ENCODE peak calls at places on chromosomes 5 and 9, in nine cellular contexts. One of them, this sample, is unnamed.

GRCh38 chr9:93170571-93170970 is 13.4 kb upstream of the WNK2 start:
- DNase-seq in psoas muscle: no peak
- DNase-seq in neuronal stem cell: no peak
- DNase-seq in breast epithelium: no peak
- DNase-seq in esophagus squamous epithelium: no peak
- DNase-seq in tibial artery: no peak
- DNase-seq in astrocyte: no peak
- DNase-seq in OCI-LY7: no peak
- DNase-seq in body of pancreas: no peak
- DNase-seq in this sample: no peak

GRCh38 chr5:163861670-163862069 is 356.3 kb downstream of the MAT2B start:
- DNase-seq in neuronal stem cell: no peak
- DNase-seq in esophagus squamous epithelium: no peak
- DNase-seq in OCI-LY7: no peak
- DNase-seq in psoas muscle: no peak
- DNase-seq in body of pancreas: no peak
- DNase-seq in breast epithelium: no peak
- DNase-seq in astrocyte: no peak
- DNase-seq in tibial artery: no peak
- DNase-seq in this sample: no peak

GRCh38 chr5:41908374-41909079 is 4.4 kb downstream of the RIMOC1 start:
- DNase-seq in tibial artery: no peak
- DNase-seq in psoas muscle: no peak
- DNase-seq in body of pancreas: no peak
- DNase-seq in OCI-LY7: no peak
- DNase-seq in esophagus squamous epithelium: no peak
- DNase-seq in breast epithelium: no peak
- DNase-seq in neuronal stem cell: no peak
- DNase-seq in astrocyte: peak
- DNase-seq in this sample: no peak

GRCh38 chr5:177484902-177485549 is 11.6 kb upstream of the DBN1 start:
- DNase-seq in tibial artery: no peak
- DNase-seq in breast epithelium: no peak
- DNase-seq in esophagus squamous epithelium: no peak
- DNase-seq in astrocyte: no peak
- DNase-seq in neuronal stem cell: no peak
- DNase-seq in body of pancreas: no peak
- DNase-seq in psoas muscle: no peak
- DNase-seq in OCI-LY7: no peak
- DNase-seq in this sample: no peak

GRCh38 chr5:67010684-67011409 is 185.8 kb downstream of the CD180 start:
- DNase-seq in body of pancreas: no peak
- DNase-seq in neuronal stem cell: no peak
- DNase-seq in tibial artery: no peak
- DNase-seq in breast epithelium: no peak
- DNase-seq in OCI-LY7: no peak
- DNase-seq in esophagus squamous epithelium: no peak
- DNase-seq in astrocyte: peak
- DNase-seq in psoas muscle: peak
- DNase-seq in this sample: no peak

GRCh38 chr5:94276751-94277150 is 341.7 kb downstream of the KIAA0825 start:
- DNase-seq in neuronal stem cell: no peak
- DNase-seq in astrocyte: no peak
- DNase-seq in tibial artery: no peak
- DNase-seq in OCI-LY7: no peak
- DNase-seq in breast epithelium: no peak
- DNase-seq in esophagus squamous epithelium: no peak
- DNase-seq in psoas muscle: no peak
- DNase-seq in body of pancreas: no peak
- DNase-seq in this sample: no peak

GRCh38 chr5:79229357-79230174 is 6.4 kb upstream of the JMY start:
- DNase-seq in astrocyte: peak
- DNase-seq in psoas muscle: no peak
- DNase-seq in OCI-LY7: no peak
- DNase-seq in esophagus squamous epithelium: no peak
- DNase-seq in neuronal stem cell: no peak
- DNase-seq in tibial artery: no peak
- DNase-seq in breast epithelium: no peak
- DNase-seq in body of pancreas: no peak
- DNase-seq in this sample: peak

GRCh38 chr5:82673460-82673859 is 395.3 kb upstream of the RPS23 start:
- DNase-seq in OCI-LY7: no peak
- DNase-seq in neuronal stem cell: no peak
- DNase-seq in psoas muscle: no peak
- DNase-seq in astrocyte: no peak
- DNase-seq in body of pancreas: no peak
- DNase-seq in tibial artery: no peak
- DNase-seq in esophagus squamous epithelium: no peak
- DNase-seq in breast epithelium: no peak
- DNase-seq in this sample: no peak

GRCh38 chr5:180097163-180097894 is 25.8 kb upstream of the RNF130 start:
- DNase-seq in esophagus squamous epithelium: no peak
- DNase-seq in tibial artery: peak
- DNase-seq in astrocyte: no peak
- DNase-seq in psoas muscle: no peak
- DNase-seq in neuronal stem cell: no peak
- DNase-seq in body of pancreas: no peak
- DNase-seq in OCI-LY7: no peak
- DNase-seq in breast epithelium: no peak
- DNase-seq in this sample: no peak

GRCh38 chr5:107670028-107670926 is 460 bp downstream of the EFNA5 start:
- DNase-seq in tibial artery: peak
- DNase-seq in body of pancreas: peak
- DNase-seq in psoas muscle: peak
- DNase-seq in OCI-LY7: no peak
- DNase-seq in breast epithelium: no peak
- DNase-seq in neuronal stem cell: no peak
- DNase-seq in esophagus squamous epithelium: no peak
- DNase-seq in astrocyte: peak
- DNase-seq in this sample: no peak

GRCh38 chr9:110767559-110768063 is 99.0 kb downstream of the MUSK start:
- DNase-seq in OCI-LY7: no peak
- DNase-seq in body of pancreas: no peak
- DNase-seq in neuronal stem cell: no peak
- DNase-seq in esophagus squamous epithelium: no peak
- DNase-seq in breast epithelium: no peak
- DNase-seq in psoas muscle: peak
- DNase-seq in tibial artery: peak
- DNase-seq in astrocyte: peak
- DNase-seq in this sample: no peak

GRCh38 chr5:34529581-34530331 is 126.4 kb upstream of the RAI14 start:
- DNase-seq in psoas muscle: no peak
- DNase-seq in neuronal stem cell: no peak
- DNase-seq in breast epithelium: no peak
- DNase-seq in body of pancreas: no peak
- DNase-seq in OCI-LY7: no peak
- DNase-seq in tibial artery: no peak
- DNase-seq in astrocyte: no peak
- DNase-seq in esophagus squamous epithelium: no peak
- DNase-seq in this sample: no peak

GRCh38 chr9:77848428-77848827 is 183.2 kb downstream of the GNAQ start:
- DNase-seq in esophagus squamous epithelium: no peak
- DNase-seq in psoas muscle: no peak
- DNase-seq in OCI-LY7: no peak
- DNase-seq in astrocyte: peak
- DNase-seq in breast epithelium: no peak
- DNase-seq in neuronal stem cell: no peak
- DNase-seq in tibial artery: no peak
- DNase-seq in body of pancreas: no peak
- DNase-seq in this sample: no peak

GRCh38 chr5:43514471-43514815 is 505 bp downstream of the C5orf34 start:
- DNase-seq in body of pancreas: no peak
- DNase-seq in psoas muscle: no peak
- DNase-seq in OCI-LY7: no peak
- DNase-seq in tibial artery: no peak
- DNase-seq in breast epithelium: no peak
- DNase-seq in neuronal stem cell: no peak
- DNase-seq in astrocyte: peak
- DNase-seq in esophagus squamous epithelium: no peak
- DNase-seq in this sample: no peak

GRCh38 chr5:132009706-132010405 is 1.6 kb downstream of the ACSL6 start:
- DNase-seq in esophagus squamous epithelium: no peak
- DNase-seq in psoas muscle: no peak
- DNase-seq in breast epithelium: no peak
- DNase-seq in astrocyte: no peak
- DNase-seq in neuronal stem cell: no peak
- DNase-seq in OCI-LY7: no peak
- DNase-seq in tibial artery: peak
- DNase-seq in body of pancreas: peak
- DNase-seq in this sample: no peak

GRCh38 chr5:102211165-102211564 is 84.9 kb downstream of the SLCO4C1 start:
- DNase-seq in neuronal stem cell: no peak
- DNase-seq in tibial artery: no peak
- DNase-seq in OCI-LY7: no peak
- DNase-seq in body of pancreas: no peak
- DNase-seq in astrocyte: no peak
- DNase-seq in esophagus squamous epithelium: no peak
- DNase-seq in breast epithelium: no peak
- DNase-seq in psoas muscle: no peak
- DNase-seq in this sample: no peak

DNA sequence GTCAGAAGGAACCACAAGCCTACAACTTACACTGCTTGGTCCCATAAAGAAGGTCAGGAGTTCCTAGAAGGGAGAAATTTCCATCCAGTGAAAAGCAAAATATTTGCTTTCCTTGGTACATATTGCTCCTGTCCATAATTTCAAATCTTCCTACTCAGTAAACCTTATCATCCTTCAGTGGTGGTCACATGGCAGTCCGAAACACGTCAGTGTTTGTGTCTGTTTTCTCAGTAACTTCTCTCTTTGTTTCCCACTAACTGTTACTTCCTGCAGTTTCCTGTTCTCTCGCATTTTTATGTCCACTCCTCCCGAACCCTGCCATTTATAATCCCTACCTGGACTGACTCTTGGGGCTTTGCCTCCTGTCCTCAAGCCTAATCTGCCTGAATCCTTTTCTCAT is 129.1 kb downstream of the FANCC start:
- DNase-seq in esophagus squamous epithelium: no peak
- DNase-seq in OCI-LY7: no peak
- DNase-seq in body of pancreas: no peak
- DNase-seq in astrocyte: no peak
- DNase-seq in breast epithelium: no peak
- DNase-seq in psoas muscle: no peak
- DNase-seq in neuronal stem cell: no peak
- DNase-seq in tibial artery: no peak
- DNase-seq in this sample: no peak
- H3K27ac ChIP-seq in esophagus squamous epithelium: peak
- H3K27ac ChIP-seq in OCI-LY7: no peak
- H3K27ac ChIP-seq in body of pancreas: peak
- H3K27ac ChIP-seq in astrocyte: peak
- H3K27ac ChIP-seq in breast epithelium: no peak
- H3K27ac ChIP-seq in psoas muscle: no peak
- H3K27ac ChIP-seq in neuronal stem cell: no peak
- H3K27ac ChIP-seq in tibial artery: peak
- H3K27ac ChIP-seq in this sample: no peak

GRCh38 chr9:967851-968641 is 8.4 kb upstream of the DMRT3 start:
- DNase-seq in breast epithelium: no peak
- DNase-seq in psoas muscle: no peak
- DNase-seq in OCI-LY7: no peak
- DNase-seq in neuronal stem cell: no peak
- DNase-seq in body of pancreas: no peak
- DNase-seq in tibial artery: no peak
- DNase-seq in esophagus squamous epithelium: no peak
- DNase-seq in astrocyte: no peak
- DNase-seq in this sample: no peak
- H3K4me3 ChIP-seq in breast epithelium: no peak
- H3K4me3 ChIP-seq in psoas muscle: no peak
- H3K4me3 ChIP-seq in OCI-LY7: no peak
- H3K4me3 ChIP-seq in neuronal stem cell: no peak
- H3K4me3 ChIP-seq in body of pancreas: no peak
- H3K4me3 ChIP-seq in tibial artery: no peak
- H3K4me3 ChIP-seq in esophagus squamous epithelium: peak
- H3K4me3 ChIP-seq in astrocyte: no peak
- H3K4me3 ChIP-seq in this sample: no peak

DNA sequence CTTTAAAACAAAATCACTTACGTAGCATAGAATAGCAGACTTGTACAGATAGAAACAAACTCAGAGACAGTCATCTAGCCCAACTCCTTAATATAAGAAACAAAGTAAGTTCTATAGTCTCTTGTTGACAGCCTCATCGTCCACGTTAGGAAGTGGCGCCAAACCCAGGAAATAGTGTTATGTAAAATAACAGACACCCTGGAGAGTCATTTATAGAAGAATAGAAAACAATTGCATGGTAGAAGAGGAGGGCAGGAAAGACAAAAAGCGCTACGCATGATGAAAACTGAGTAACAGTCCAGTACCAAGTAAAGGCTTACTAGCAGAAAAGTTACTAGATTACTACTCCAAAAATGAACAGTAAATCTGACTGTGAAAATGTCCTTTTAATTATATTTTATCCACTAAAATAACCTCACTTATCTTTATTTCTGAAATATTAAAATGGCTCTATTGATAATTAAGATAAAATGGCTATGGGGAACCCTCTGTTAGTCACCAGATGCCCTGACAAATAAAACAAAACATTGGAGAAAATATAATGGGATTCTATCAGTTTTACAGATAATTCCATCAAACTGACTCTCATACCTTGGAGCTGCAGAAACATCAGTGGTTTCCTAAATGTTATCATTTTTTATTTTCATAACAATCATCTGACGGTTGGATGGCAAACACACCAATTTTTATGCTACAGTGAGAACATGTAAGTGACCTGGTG is 434.0 kb upstream of the C9orf72 start:
- DNase-seq in tibial artery: no peak
- DNase-seq in astrocyte: no peak
- DNase-seq in body of pancreas: no peak
- DNase-seq in esophagus squamous epithelium: no peak
- DNase-seq in breast epithelium: no peak
- DNase-seq in neuronal stem cell: no peak
- DNase-seq in OCI-LY7: no peak
- DNase-seq in psoas muscle: no peak
- DNase-seq in this sample: no peak
- H3K27ac ChIP-seq in tibial artery: no peak
- H3K27ac ChIP-seq in astrocyte: no peak
- H3K27ac ChIP-seq in body of pancreas: no peak
- H3K27ac ChIP-seq in esophagus squamous epithelium: no peak
- H3K27ac ChIP-seq in breast epithelium: no peak
- H3K27ac ChIP-seq in neuronal stem cell: no peak
- H3K27ac ChIP-seq in OCI-LY7: no peak
- H3K27ac ChIP-seq in psoas muscle: no peak
- H3K27ac ChIP-seq in this sample: no peak

DNA sequence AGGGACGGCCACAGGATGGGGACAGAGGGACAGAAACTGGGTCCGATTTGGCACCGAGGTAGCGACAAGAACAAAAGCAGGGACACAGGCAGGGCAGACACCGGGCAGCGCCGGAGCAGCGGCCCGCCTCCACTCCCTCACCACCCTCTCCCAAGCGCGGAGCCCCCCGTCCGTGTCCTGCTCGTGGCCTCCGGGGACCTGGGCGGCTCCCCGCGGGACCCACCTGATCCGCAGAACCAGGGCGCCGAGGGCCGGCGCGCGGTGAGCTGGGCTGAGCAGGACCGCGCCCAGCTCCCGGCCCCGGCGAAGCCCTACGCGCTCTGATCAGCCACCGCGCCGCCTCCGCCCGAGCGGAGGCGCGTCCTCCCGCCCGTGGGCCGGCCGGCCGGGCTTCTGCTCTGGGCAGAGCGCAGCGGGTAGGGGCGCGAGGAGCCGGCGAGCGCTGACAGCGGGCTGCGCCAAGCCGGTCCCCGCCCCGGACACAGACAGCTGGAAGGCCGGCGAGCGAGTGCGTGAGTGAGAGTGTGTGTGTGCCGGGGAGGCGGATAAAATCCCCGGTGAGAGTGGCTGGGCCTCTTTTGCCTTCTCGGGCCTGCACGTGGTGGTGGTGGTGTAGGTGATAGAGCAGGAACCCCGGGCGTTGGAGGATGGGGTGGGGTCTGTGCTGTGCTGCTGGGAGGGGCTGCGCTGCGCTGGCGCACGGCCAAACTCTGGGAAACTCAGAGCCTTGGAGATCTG is at the start of gene GGTA1:
- DNase-seq in body of pancreas: peak
- DNase-seq in astrocyte: peak
- DNase-seq in neuronal stem cell: peak
- DNase-seq in OCI-LY7: no peak
- DNase-seq in psoas muscle: peak
- DNase-seq in esophagus squamous epithelium: no peak
- DNase-seq in tibial artery: peak
- DNase-seq in breast epithelium: peak
- DNase-seq in this sample: no peak
- H3K4me3 ChIP-seq in body of pancreas: no peak
- H3K4me3 ChIP-seq in astrocyte: peak
- H3K4me3 ChIP-seq in neuronal stem cell: peak
- H3K4me3 ChIP-seq in OCI-LY7: no peak
- H3K4me3 ChIP-seq in psoas muscle: peak
- H3K4me3 ChIP-seq in esophagus squamous epithelium: peak
- H3K4me3 ChIP-seq in tibial artery: peak
- H3K4me3 ChIP-seq in breast epithelium: peak
- H3K4me3 ChIP-seq in this sample: peak

This sample was measured in effector memory CD4-positive, alpha-beta T cell.